ENCODE peak calls at places on chromosomes 6 and 20, in five cellular contexts. K is iPS-NIHi11; B is activated CD4-positive, alpha-beta memory T cell treated with anti-CD3 and anti-CD28 coated beads, Interleukin-2, amount 10 ng/mL, durations not matched to agents 7 days and 5 days; H is stomach; S is esophagus muscularis mucosa. W is an unnamed sample.

GRCh38 chr20:12660918-12661317 is 347.9 kb upstream of the SPTLC3 start:
- DNase-seq in K (peak), B (no peak), H (no peak), S (peak), W (no peak)

GRCh38 chr20:40339661-40340449 is 349.2 kb downstream of the MAFB start:
- DNase-seq in K (no peak), B (no peak), H (no peak), S (peak), W (peak)

GRCh38 chr6:148168856-148169255 is 173.8 kb upstream of the SASH1 start:
- DNase-seq in K (no peak), B (no peak), H (no peak), S (peak), W (no peak)

GRCh38 chr6:85449388-85449817 is 480 bp upstream of the NT5E start:
- DNase-seq in K (peak), B (peak), H (no peak), S (no peak), W (no peak)

GRCh38 chr6:134517145-134517658 is 199.3 kb upstream of the SGK1 start:
- DNase-seq in K (peak), B (no peak), H (peak), S (no peak), W (peak)

GRCh38 chr20:9467995-9468394 is 46.4 kb upstream of the LAMP5 start:
- DNase-seq in K (peak), B (no peak), H (no peak), S (no peak), W (no peak)

GRCh38 chr20:45445805-45446562 is 23.6 kb upstream of the WFDC2 start:
- DNase-seq in K (peak), B (peak), H (no peak), S (no peak), W (no peak)

GRCh38 chr6:4973972-4974885 is 29.6 kb downstream of the RPP40 start:
- DNase-seq in K (peak), B (no peak), H (no peak), S (peak), W (peak)

GRCh38 chr6:122631571-122632249 is 21.5 kb downstream of the PKIB start:
- DNase-seq in K (no peak), B (no peak), H (no peak), S (no peak), W (no peak)

GRCh38 chr6:37304766-37305165 is 46.8 kb upstream of the TMEM217 start:
- DNase-seq in K (no peak), B (no peak), H (no peak), S (no peak), W (no peak)

GRCh38 chr6:148513145-148514071 is 170.8 kb downstream of the SASH1 start:
- DNase-seq in K (peak), B (no peak), H (no peak), S (peak), W (peak)

GRCh38 chr20:35200255-35200654 is 26.2 kb upstream of the MMP24 start:
- DNase-seq in K (no peak), B (no peak), H (no peak), S (no peak), W (no peak)

GRCh38 chr6:33075208-33075567 is 602 bp upstream of the HLA-DPB1 start:
- DNase-seq in K (no peak), B (no peak), H (no peak), S (peak), W (no peak)

GRCh38 chr6:47420394-47421371 is 56.9 kb upstream of the CD2AP start:
- DNase-seq in K (no peak), B (no peak), H (no peak), S (no peak), W (no peak)

GRCh38 chr20:1897965-1898464 is 2.8 kb downstream of the SIRPA start:
- DNase-seq in K (no peak), B (no peak), H (no peak), S (no peak), W (no peak)

GRCh38 chr6:15909290-15910070 is 219.4 kb upstream of the MYLIP start:
- DNase-seq in K (no peak), B (no peak), H (no peak), S (no peak), W (no peak)

GRCh38 chr20:59661141-59661540 is 56.8 kb downstream of the PHACTR3 start:
- DNase-seq in K (no peak), B (no peak), H (peak), S (peak), W (no peak)